ENCODE peak calls at places on chromosomes 13 and 19, in four cellular contexts. L is K562, H is HepG2, A is H1. Y is an unnamed sample.

GRCh38 chr13:50244913-50245574 is 229.8 kb downstream of the KCNRG start:
- DNase-seq in L (peak), H (peak), A (no peak), Y (peak)

GRCh38 chr13:67204731-67205130 is 25.4 kb downstream of the PCDH9 start:
- DNase-seq in L (no peak), A (no peak), H (no peak), Y (no peak)

GRCh38 chr19:5103061-5103701 is 134.3 kb downstream of the KDM4B start:
- DNase-seq in H (no peak), A (no peak), L (no peak), Y (no peak)

GRCh38 chr13:50277127-50277526 is 261.9 kb downstream of the KCNRG start:
- DNase-seq in A (no peak), L (peak), H (no peak), Y (no peak)

GRCh38 chr19:35236638-35237400 is 8.3 kb upstream of the FAM187B start:
- DNase-seq in A (no peak), L (no peak), H (no peak), Y (no peak)

GRCh38 chr19:6113616-6114188 is 3.4 kb upstream of the RFX2 start:
- DNase-seq in H (no peak), A (no peak), L (no peak), Y (no peak)

GRCh38 chr13:99922631-99923404 is 48.7 kb downstream of the ZIC5 start:
- DNase-seq in H (no peak), L (no peak), A (no peak), Y (no peak)

GRCh38 chr19:17281391-17282304 is at the start of gene ANKLE1:
- DNase-seq in A (no peak), H (no peak), L (peak), Y (no peak)

GRCh38 chr19:4916292-4917082 is 7.2 kb downstream of the UHRF1 start:
- DNase-seq in H (no peak), A (no peak), L (no peak), Y (no peak)

GRCh38 chr13:26168276-26168814 is 53.8 kb downstream of the RNF6 start:
- DNase-seq in L (no peak), A (no peak), H (no peak), Y (no peak)

GRCh38 chr19:45391346-45391745 is 13.5 kb downstream of the PPP1R13L start:
- DNase-seq in A (no peak), L (peak), H (peak), Y (no peak)

GRCh38 chr19:46685189-46685588 is 24.2 kb upstream of the DACT3 start:
- DNase-seq in L (no peak), H (no peak), A (no peak), Y (no peak)

GRCh38 chr13:45206340-45206739 is 5.5 kb upstream of the KCTD4 start:
- DNase-seq in L (no peak), A (no peak), H (no peak), Y (peak)

GRCh38 chr19:888615-889385 is 4.2 kb downstream of the MED16 start:
- DNase-seq in L (peak), A (no peak), H (no peak), Y (no peak)

DNA sequence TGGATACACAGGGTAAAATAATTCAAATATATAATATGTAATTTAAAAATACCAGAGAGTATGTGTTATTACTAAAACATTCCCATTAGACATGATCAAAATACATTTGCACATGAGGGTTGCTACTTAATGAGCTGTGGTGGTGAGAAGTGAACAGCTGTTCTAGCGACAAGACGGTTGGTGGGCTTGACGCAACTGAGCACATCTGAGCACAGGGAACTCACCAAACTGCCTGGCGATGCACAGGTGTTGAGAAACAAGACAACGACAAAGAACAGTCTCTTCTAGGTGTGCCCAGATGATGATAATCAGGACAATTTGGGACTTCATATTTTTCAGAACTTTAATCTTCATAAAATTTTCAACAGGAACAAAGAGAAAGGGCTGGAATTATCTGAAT is 555.1 kb upstream of the SGCG start:
- DNase-seq in L (no peak), A (no peak), H (no peak), Y (no peak)
- TF ChIP-seq FOSL1 in L (no peak), A (no peak), H (no peak), Y (no peak)

GRCh38 chr13:111007209-111007608 is 92.3 kb upstream of the ANKRD10 start:
- DNase-seq in A (no peak), L (no peak), H (no peak), Y (no peak)
- TF ChIP-seq FOSL1 in A (no peak), L (no peak), H (no peak), Y (no peak)

GRCh38 chr13:95643471-95643813 is 1.1 kb downstream of the DZIP1 start:
- DNase-seq in H (peak), L (no peak), A (no peak), Y (no peak)

GRCh38 chr13:95641961-95642621 is 2.4 kb downstream of the DZIP1 start:
- DNase-seq in H (peak), L (no peak), A (no peak), Y (no peak)

GRCh38 chr13:95643009-95643408 is 1.5 kb downstream of the DZIP1 start:
- DNase-seq in A (no peak), H (no peak), L (no peak), Y (no peak)

GRCh38 chr13:95644611-95645052 is at the start of gene DZIP1:
- DNase-seq in A (peak), L (no peak), H (peak), Y (no peak)

GRCh38 chr13:95643814-95644598 is 500 bp downstream of the DZIP1 start:
- DNase-seq in L (no peak), A (no peak), H (peak), Y (no peak)
- TF ChIP-seq FOSL1 in L (no peak), A (no peak), H (no peak), Y (no peak)

DNA sequence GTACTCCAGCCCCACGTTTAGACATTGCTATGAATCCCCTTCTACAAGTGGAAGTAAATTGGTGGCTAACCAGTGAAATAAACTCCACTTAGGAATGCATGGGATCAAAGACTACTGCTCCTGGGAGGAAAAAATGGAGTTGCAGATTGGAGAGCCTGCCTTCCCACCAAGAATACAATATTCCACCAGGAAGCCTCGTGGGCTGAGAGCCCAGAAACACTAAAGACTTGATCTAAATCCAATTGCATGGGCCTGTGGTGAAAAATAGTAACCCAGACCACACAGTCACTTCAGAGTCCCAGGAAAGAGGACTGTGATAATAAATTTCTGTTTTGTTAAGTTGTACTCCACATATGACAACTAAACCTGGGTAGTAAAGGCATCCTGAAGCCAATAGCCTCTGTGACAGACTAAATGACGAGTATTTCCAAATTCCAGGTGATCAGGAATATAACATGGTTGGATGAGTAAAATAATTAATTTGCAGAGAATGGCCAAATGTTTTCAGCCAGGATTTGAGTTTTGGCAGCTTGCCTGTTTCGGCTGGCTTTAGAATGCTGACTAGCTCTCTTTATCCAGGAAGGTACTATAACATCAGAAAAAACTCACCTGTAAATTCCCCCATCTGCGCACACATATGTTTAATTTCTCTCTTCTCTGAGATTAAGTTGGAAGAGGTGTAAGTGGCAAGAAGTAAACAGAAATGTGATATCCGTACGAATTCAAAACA is 480.3 kb downstream of the LIG4 start:
- DNase-seq in L (no peak), A (no peak), H (no peak), Y (no peak)
- TF ChIP-seq FOSL1 in L (no peak), A (no peak), H (no peak), Y (no peak)